ENCODE peak calls at places on chromosomes 13 and 19, in eight cellular contexts. R, B, L, G, I, A, Z and N are unnamed samples.

GRCh38 chr13:22017226-22017625 is 346.4 kb downstream of the FGF9 start:
- DNase-seq in R (no peak), B (no peak), L (no peak), G (no peak), I (no peak), A (no peak), Z (no peak), N (no peak)

GRCh38 chr13:44819245-44819644 is 170.0 kb downstream of the NUFIP1 start:
- DNase-seq in R (peak; percentile 27), B (peak; percentile 82), L (no peak), G (no peak), I (peak; percentile 72), A (no peak), Z (peak; percentile 63), N (peak; percentile 79)

GRCh38 chr19:6270076-6270745 is 9.6 kb downstream of the MLLT1 start:
- DNase-seq in R (no peak), B (no peak), L (no peak), G (no peak), I (no peak), A (no peak), Z (no peak), N (no peak)

GRCh38 chr19:10270180-10270615 is 722 bp upstream of the ICAM1 start:
- DNase-seq in R (peak; percentile 64), B (no peak), L (no peak), G (no peak), I (peak; percentile 53), A (peak; percentile 50), Z (no peak), N (peak; percentile 90)

GRCh38 chr19:3443840-3444694 is 36.3 kb downstream of the SMIM24 start:
- DNase-seq in R (peak; percentile 91), B (peak; percentile 44), L (no peak), G (no peak), I (peak; percentile 62), A (no peak), Z (peak; percentile 68), N (no peak)

GRCh38 chr19:37251308-37252229 is 33.6 kb downstream of the ZNF383 start:
- DNase-seq in R (no peak), B (peak; percentile 98), L (peak; percentile 74), G (peak; percentile 53), I (peak; percentile 95), A (no peak), Z (peak; percentile 99), N (peak; percentile 98)

GRCh38 chr19:6744381-6745288 is 5.2 kb downstream of the TRIP10 start:
- DNase-seq in R (no peak), B (peak; percentile 85), L (no peak), G (no peak), I (peak; percentile 96), A (no peak), Z (peak; percentile 82), N (peak; percentile 93)

GRCh38 chr13:44573790-44574465 is 2.2 kb downstream of the TSC22D1 start:
- DNase-seq in R (peak; percentile 74), B (peak; percentile 46), L (no peak), G (no peak), I (peak; percentile 76), A (no peak), Z (peak; percentile 57), N (peak; percentile 88)

GRCh38 chr19:40805258-40805868 is 6.4 kb downstream of the EGLN2 start:
- DNase-seq in R (no peak), B (no peak), L (no peak), G (no peak), I (no peak), A (no peak), Z (no peak), N (no peak)

GRCh38 chr19:41934849-41935374 is 6.7 kb upstream of the ERFL start:
- DNase-seq in R (peak; percentile 98), B (peak; percentile 56), L (peak; percentile 4), G (no peak), I (peak; percentile 59), A (peak; percentile 63), Z (peak; percentile 42), N (peak; percentile 61)

GRCh38 chr13:110327036-110327790 is 20.1 kb downstream of the COL4A2 start:
- DNase-seq in R (peak; percentile 90), B (no peak), L (no peak), G (no peak), I (peak; percentile 84), A (no peak), Z (no peak), N (no peak)

GRCh38 chr13:67106502-67107057 is 123.6 kb downstream of the PCDH9 start:
- DNase-seq in R (no peak), B (no peak), L (no peak), G (no peak), I (no peak), A (no peak), Z (no peak), N (no peak)

GRCh38 chr19:3365447-3366103 is 808 bp upstream of the NFIC start:
- DNase-seq in R (no peak), B (peak; percentile 71), L (no peak), G (no peak), I (peak; percentile 81), A (no peak), Z (no peak), N (peak; percentile 91)

GRCh38 chr19:12117203-12117970 is 22.8 kb downstream of the ZNF20 start:
- DNase-seq in R (no peak), B (no peak), L (no peak), G (no peak), I (no peak), A (no peak), Z (no peak), N (no peak)

GRCh38 chr13:73822671-73823592 is 311.3 kb downstream of the KLF12 start:
- DNase-seq in R (no peak), B (no peak), L (no peak), G (no peak), I (no peak), A (no peak), Z (no peak), N (no peak)

GRCh38 chr13:35927554-35927953 is 203.6 kb downstream of the DCLK1 start:
- DNase-seq in R (no peak), B (peak; percentile 97), L (no peak), G (no peak), I (peak; percentile 63), A (no peak), Z (peak; percentile 67), N (peak; percentile 69)

GRCh38 chr19:47049307-47049700 is 880 bp upstream of the TMEM160 start:
- DNase-seq in R (peak; percentile 49), B (peak; percentile 6), L (no peak), G (no peak), I (peak; percentile 91), A (no peak), Z (no peak), N (peak; percentile 57)

GRCh38 chr13:40125336-40125735 is 469.9 kb downstream of the COG6 start:
- DNase-seq in R (no peak), B (no peak), L (no peak), G (no peak), I (no peak), A (no peak), Z (no peak), N (no peak)

GRCh38 chr13:105914637-105915036 is 620.8 kb downstream of the EFNB2 start:
- DNase-seq in R (no peak), B (peak; percentile 88), L (no peak), G (no peak), I (peak; percentile 86), A (no peak), Z (peak; percentile 98), N (peak; percentile 96)

GRCh38 chr13:96527497-96527896 is 437.6 kb downstream of the HS6ST3 start:
- DNase-seq in R (peak; percentile 54), B (no peak), L (no peak), G (no peak), I (no peak), A (no peak), Z (no peak), N (no peak)

GRCh38 chr13:105925496-105925895 is 610.0 kb downstream of the EFNB2 start:
- DNase-seq in R (no peak), B (peak; percentile 85), L (no peak), G (no peak), I (peak; percentile 34), A (no peak), Z (peak; percentile 90), N (peak; percentile 59)

GRCh38 chr13:83153833-83154232 is 728.4 kb downstream of the SLITRK1 start:
- DNase-seq in R (no peak), B (no peak), L (no peak), G (no peak), I (no peak), A (no peak), Z (no peak), N (no peak)

GRCh38 chr13:44104969-44105368 is 225.3 kb downstream of the LACC1 start:
- DNase-seq in R (peak; percentile 58), B (no peak), L (no peak), G (no peak), I (no peak), A (no peak), Z (no peak), N (no peak)

GRCh38 chr13:110379905-110380341 is 72.8 kb downstream of the COL4A2 start:
- DNase-seq in R (peak; percentile 83), B (peak; percentile 78), L (no peak), G (no peak), I (peak; percentile 82), A (no peak), Z (no peak), N (peak; percentile 76)

GRCh38 chr13:94928127-94928526 is 215.8 kb upstream of the SOX21 start:
- DNase-seq in R (no peak), B (no peak), L (no peak), G (no peak), I (no peak), A (no peak), Z (no peak), N (no peak)

GRCh38 chr19:1465191-1466016 is 13.6 kb downstream of the C19orf25 start:
- DNase-seq in R (peak; percentile 89), B (no peak), L (no peak), G (no peak), I (peak; percentile 71), A (no peak), Z (peak; percentile 39), N (no peak)

GRCh38 chr19:56079609-56080008 is 41.5 kb downstream of the ZNF787 start:
- DNase-seq in R (peak; percentile 37), B (no peak), L (no peak), G (no peak), I (no peak), A (no peak), Z (no peak), N (no peak)

GRCh38 chr13:32246468-32246867 is 68.7 kb downstream of the ZAR1L start:
- DNase-seq in R (peak; percentile 93), B (peak; percentile 83), L (no peak), G (peak; percentile 17), I (peak; percentile 77), A (no peak), Z (peak; percentile 76), N (peak; percentile 72)

GRCh38 chr19:5172859-5173577 is 167.6 kb downstream of the PTPRS start:
- DNase-seq in R (no peak), B (peak; percentile 98), L (no peak), G (no peak), I (peak; percentile 100), A (no peak), Z (peak; percentile 94), N (peak; percentile 99)

GRCh38 chr19:15893498-15893897 is 4.4 kb downstream of the CYP4F2 start:
- DNase-seq in R (no peak), B (no peak), L (no peak), G (no peak), I (no peak), A (no peak), Z (no peak), N (no peak)

GRCh38 chr19:39843919-39844793 is 2.0 kb downstream of the FBL start:
- DNase-seq in R (no peak), B (peak; percentile 71), L (no peak), G (no peak), I (peak; percentile 54), A (no peak), Z (peak; percentile 63), N (peak; percentile 59)